ENCODE peak calls at places on chromosomes 12 and 14, in five cellular contexts. One of them, this sample, is unnamed.

GRCh38 chr12:98725481-98726247 is 80.6 kb downstream of the APAF1 start:
- DNase-seq in neuronal stem cell: peak
- DNase-seq in H9: peak
- DNase-seq in H1: no peak
- DNase-seq in trophoblast cell: peak
- DNase-seq in this sample: peak

GRCh38 chr12:101925352-101925751 is 48.0 kb downstream of the DRAM1 start:
- DNase-seq in neuronal stem cell: no peak
- DNase-seq in H9: no peak
- DNase-seq in H1: no peak
- DNase-seq in trophoblast cell: peak
- DNase-seq in this sample: peak

GRCh38 chr14:92651106-92651792 is 97.2 kb downstream of the LGMN start:
- DNase-seq in neuronal stem cell: no peak
- DNase-seq in H9: no peak
- DNase-seq in H1: no peak
- DNase-seq in trophoblast cell: peak
- DNase-seq in this sample: no peak

GRCh38 chr14:104758981-104759975 is 6.3 kb downstream of the SIVA1 start:
- DNase-seq in neuronal stem cell: no peak
- DNase-seq in H9: no peak
- DNase-seq in H1: no peak
- DNase-seq in trophoblast cell: peak
- DNase-seq in this sample: no peak

GRCh38 chr12:5267603-5268423 is 164.1 kb upstream of the NTF3 start:
- DNase-seq in neuronal stem cell: no peak
- DNase-seq in H9: no peak
- DNase-seq in H1: no peak
- DNase-seq in trophoblast cell: no peak
- DNase-seq in this sample: no peak

GRCh38 chr14:84826349-84826748 is 703.6 kb upstream of the FLRT2 start:
- DNase-seq in neuronal stem cell: no peak
- DNase-seq in H9: no peak
- DNase-seq in H1: no peak
- DNase-seq in trophoblast cell: no peak
- DNase-seq in this sample: no peak

GRCh38 chr12:55932546-55932919 is 1.6 kb downstream of the DGKA start:
- DNase-seq in neuronal stem cell: no peak
- DNase-seq in H9: no peak
- DNase-seq in H1: no peak
- DNase-seq in trophoblast cell: no peak
- DNase-seq in this sample: peak

GRCh38 chr12:65637774-65638173 is 186.5 kb upstream of the HMGA2 start:
- DNase-seq in neuronal stem cell: no peak
- DNase-seq in H9: no peak
- DNase-seq in H1: no peak
- DNase-seq in trophoblast cell: no peak
- DNase-seq in this sample: peak

GRCh38 chr12:62158416-62159360 is 101.5 kb upstream of the USP15 start:
- DNase-seq in neuronal stem cell: no peak
- DNase-seq in H9: no peak
- DNase-seq in H1: no peak
- DNase-seq in trophoblast cell: no peak
- DNase-seq in this sample: no peak

GRCh38 chr12:108633534-108634224 is at the start of gene SELPLG:
- DNase-seq in neuronal stem cell: no peak
- DNase-seq in H9: peak
- DNase-seq in H1: no peak
- DNase-seq in trophoblast cell: peak
- DNase-seq in this sample: no peak

GRCh38 chr14:34081576-34082136 is 130.8 kb upstream of the EGLN3 start:
- DNase-seq in neuronal stem cell: no peak
- DNase-seq in H9: no peak
- DNase-seq in H1: no peak
- DNase-seq in trophoblast cell: peak
- DNase-seq in this sample: peak

GRCh38 chr12:121132601-121133481 is at the start of gene P2RX7:
- DNase-seq in neuronal stem cell: no peak
- DNase-seq in H9: peak
- DNase-seq in H1: peak
- DNase-seq in trophoblast cell: peak
- DNase-seq in this sample: peak

GRCh38 chr12:122635471-122635870 is 67.7 kb downstream of the HCAR2 start:
- DNase-seq in neuronal stem cell: no peak
- DNase-seq in H9: no peak
- DNase-seq in H1: no peak
- DNase-seq in trophoblast cell: no peak
- DNase-seq in this sample: no peak

GRCh38 chr14:98907981-98908544 is 363.9 kb downstream of the BCL11B start:
- DNase-seq in neuronal stem cell: no peak
- DNase-seq in H9: no peak
- DNase-seq in H1: no peak
- DNase-seq in trophoblast cell: no peak
- DNase-seq in this sample: no peak

GRCh38 chr12:1173806-1174617 is 183.0 kb downstream of the ERC1 start:
- DNase-seq in neuronal stem cell: no peak
- DNase-seq in H9: no peak
- DNase-seq in H1: no peak
- DNase-seq in trophoblast cell: no peak
- DNase-seq in this sample: no peak

GRCh38 chr12:53244337-53244736 is 12.3 kb upstream of the RARG start:
- DNase-seq in neuronal stem cell: no peak
- DNase-seq in H9: no peak
- DNase-seq in H1: no peak
- DNase-seq in trophoblast cell: no peak
- DNase-seq in this sample: no peak

DNA sequence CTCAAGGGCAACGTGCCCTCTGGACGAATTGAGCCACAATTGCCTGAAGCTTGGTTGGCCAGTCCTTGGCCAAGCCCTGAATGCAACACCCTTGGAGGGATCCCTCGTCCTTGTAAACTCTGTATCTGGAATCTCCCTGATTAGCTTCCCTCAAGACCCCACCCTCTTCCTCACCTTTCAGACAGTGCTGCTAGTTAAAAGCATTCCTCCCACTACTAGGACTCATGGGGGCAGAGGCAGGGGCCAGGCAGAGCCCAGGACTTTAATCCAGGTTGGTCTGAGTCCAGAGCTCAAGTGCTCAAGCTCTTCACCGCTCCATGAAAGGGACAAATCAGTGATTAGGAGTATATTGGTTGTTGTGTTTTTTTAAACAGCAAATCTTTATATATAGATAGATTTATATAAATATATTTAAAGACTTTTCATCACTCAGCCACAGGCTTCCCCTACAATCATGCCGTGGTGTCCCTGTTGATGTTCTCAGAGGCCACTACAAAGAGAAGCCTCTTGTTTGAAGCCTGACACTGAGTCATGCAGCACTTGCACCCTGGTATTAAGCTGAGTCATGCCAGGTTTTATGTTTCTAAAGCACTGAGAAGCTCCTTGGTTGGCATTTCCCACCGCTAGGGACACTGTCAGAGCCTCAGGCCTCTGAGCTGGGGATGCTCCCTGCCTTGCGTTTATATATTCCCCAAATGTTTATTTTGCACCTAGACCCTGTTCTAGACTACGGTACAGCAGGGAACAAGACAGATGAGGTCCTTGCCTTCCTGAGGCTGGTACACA is 53.8 kb upstream of the GSC start:
- DNase-seq in neuronal stem cell: no peak
- DNase-seq in H9: peak
- DNase-seq in H1: no peak
- DNase-seq in trophoblast cell: no peak
- DNase-seq in this sample: no peak
- H3K4me2 ChIP-seq in neuronal stem cell: no peak
- H3K4me2 ChIP-seq in H9: no peak
- H3K4me2 ChIP-seq in H1: no peak
- H3K4me2 ChIP-seq in trophoblast cell: no peak
- H3K4me2 ChIP-seq in this sample: no peak

GRCh38 chr12:131413006-131413405 is 297.9 kb upstream of the SFSWAP start:
- DNase-seq in neuronal stem cell: no peak
- DNase-seq in H9: no peak
- DNase-seq in H1: no peak
- DNase-seq in trophoblast cell: no peak
- DNase-seq in this sample: no peak
- H2BK12ac ChIP-seq in neuronal stem cell: no peak
- H2BK12ac ChIP-seq in H9: no peak
- H2BK12ac ChIP-seq in H1: no peak
- H2BK12ac ChIP-seq in trophoblast cell: no peak
- H2BK12ac ChIP-seq in this sample: no peak

GRCh38 chr12:104576980-104577925 is 120.5 kb downstream of the CHST11 start:
- DNase-seq in neuronal stem cell: no peak
- DNase-seq in H9: no peak
- DNase-seq in H1: no peak
- DNase-seq in trophoblast cell: no peak
- DNase-seq in this sample: peak

GRCh38 chr12:104578453-104578852 is 121.7 kb downstream of the CHST11 start:
- DNase-seq in neuronal stem cell: no peak
- DNase-seq in H9: no peak
- DNase-seq in H1: no peak
- DNase-seq in trophoblast cell: peak
- DNase-seq in this sample: peak

GRCh38 chr12:104581000-104581570 is 124.3 kb downstream of the CHST11 start:
- DNase-seq in neuronal stem cell: no peak
- DNase-seq in H9: no peak
- DNase-seq in H1: no peak
- DNase-seq in trophoblast cell: no peak
- DNase-seq in this sample: no peak

GRCh38 chr12:104582739-104583138 is 126.0 kb downstream of the CHST11 start:
- DNase-seq in neuronal stem cell: no peak
- DNase-seq in H9: no peak
- DNase-seq in H1: no peak
- DNase-seq in trophoblast cell: no peak
- DNase-seq in this sample: no peak

DNA sequence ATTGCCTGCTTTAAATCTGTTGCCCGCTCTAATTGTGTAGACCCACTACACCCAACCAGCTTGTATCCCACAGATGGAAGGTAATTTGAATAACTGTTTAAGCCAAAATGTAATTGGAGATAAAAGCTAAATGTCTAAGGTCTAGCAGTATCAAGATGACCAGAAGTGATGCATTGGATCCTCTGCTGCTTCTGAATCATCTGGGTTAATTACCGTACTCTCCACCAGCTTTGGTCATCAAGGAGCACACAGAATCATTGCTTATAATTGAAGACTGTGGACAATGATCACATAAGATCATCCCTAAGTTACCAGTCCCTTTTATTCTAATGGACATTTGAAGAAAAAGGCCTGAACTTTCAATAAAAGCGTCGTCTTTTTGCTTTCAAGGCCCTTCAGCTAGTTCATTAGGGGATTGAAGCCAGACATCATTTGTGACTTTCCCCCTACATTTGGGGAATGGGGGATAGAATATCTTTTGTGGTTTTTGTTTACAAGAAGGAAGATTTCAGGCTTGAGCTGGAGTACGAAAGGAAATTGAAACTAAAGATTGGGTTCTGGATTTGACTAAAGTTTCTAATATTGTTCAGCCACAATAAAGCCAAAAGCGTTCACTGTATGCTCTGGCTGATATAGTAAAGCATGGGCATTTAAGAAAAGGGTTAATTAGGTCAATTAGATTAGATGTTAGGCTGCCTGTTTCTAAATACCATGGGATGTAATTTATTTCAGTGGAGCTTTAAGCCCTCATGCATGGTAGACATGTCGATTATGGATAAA is 123.2 kb downstream of the CHST11 start:
- DNase-seq in neuronal stem cell: no peak
- DNase-seq in H9: no peak
- DNase-seq in H1: no peak
- DNase-seq in trophoblast cell: no peak
- DNase-seq in this sample: peak
- H3K23ac ChIP-seq in neuronal stem cell: no peak
- H3K23ac ChIP-seq in H9: no peak
- H3K23ac ChIP-seq in H1: no peak
- H3K23ac ChIP-seq in trophoblast cell: no peak
- H3K23ac ChIP-seq in this sample: no peak

DNA sequence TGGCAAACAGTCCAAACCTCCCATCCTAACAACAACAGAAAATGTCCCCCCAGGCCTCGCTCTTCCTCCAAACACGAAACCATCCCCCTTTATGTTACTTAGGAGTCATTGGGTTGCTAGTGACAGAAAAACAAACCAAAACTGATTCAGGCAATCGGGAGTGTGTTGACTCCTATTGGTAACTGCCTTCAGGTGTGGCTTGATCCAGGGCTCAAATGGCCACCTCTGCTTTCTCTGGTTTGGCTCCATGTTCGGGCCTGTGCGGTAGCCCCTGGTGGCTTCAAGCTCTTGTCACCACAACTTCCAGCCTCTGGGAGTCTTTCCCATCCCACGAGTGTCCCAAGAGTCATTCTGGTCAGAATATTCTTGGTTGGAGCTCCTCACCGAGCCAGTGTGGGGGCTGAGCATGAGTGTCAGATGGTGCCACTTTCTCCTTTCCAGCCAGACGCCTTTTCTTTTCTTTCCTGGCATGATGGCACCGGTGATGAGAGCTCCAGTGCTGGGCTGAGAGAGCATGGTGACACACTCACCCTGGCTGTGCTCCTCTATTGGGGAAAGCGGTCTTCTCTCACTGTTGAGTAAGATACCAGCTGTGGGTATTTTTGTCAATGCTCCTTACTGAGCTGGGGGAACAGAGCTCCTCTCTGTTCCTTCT is 38.6 kb downstream of the NOC4L start:
- DNase-seq in neuronal stem cell: no peak
- DNase-seq in H9: no peak
- DNase-seq in H1: no peak
- DNase-seq in trophoblast cell: no peak
- DNase-seq in this sample: no peak
- H3K4me2 ChIP-seq in neuronal stem cell: no peak
- H3K4me2 ChIP-seq in H9: no peak
- H3K4me2 ChIP-seq in H1: no peak
- H3K4me2 ChIP-seq in trophoblast cell: no peak
- H3K4me2 ChIP-seq in this sample: no peak

GRCh38 chr12:110284597-110284996 is 3.5 kb downstream of the ATP2A2 start:
- DNase-seq in neuronal stem cell: no peak
- DNase-seq in H9: no peak
- DNase-seq in H1: no peak
- DNase-seq in trophoblast cell: no peak
- DNase-seq in this sample: no peak
- H2BK12ac ChIP-seq in neuronal stem cell: no peak
- H2BK12ac ChIP-seq in H9: no peak
- H2BK12ac ChIP-seq in H1: no peak
- H2BK12ac ChIP-seq in trophoblast cell: no peak
- H2BK12ac ChIP-seq in this sample: no peak

GRCh38 chr14:89302396-89302950 is 114.6 kb downstream of the FOXN3 start:
- DNase-seq in neuronal stem cell: no peak
- DNase-seq in H9: no peak
- DNase-seq in H1: no peak
- DNase-seq in trophoblast cell: no peak
- DNase-seq in this sample: peak
- H3K23ac ChIP-seq in neuronal stem cell: no peak
- H3K23ac ChIP-seq in H9: no peak
- H3K23ac ChIP-seq in H1: peak
- H3K23ac ChIP-seq in trophoblast cell: no peak
- H3K23ac ChIP-seq in this sample: no peak

GRCh38 chr12:29639893-29640495 is 142.5 kb upstream of the OVCH1 start:
- DNase-seq in neuronal stem cell: no peak
- DNase-seq in H9: no peak
- DNase-seq in H1: no peak
- DNase-seq in trophoblast cell: no peak
- DNase-seq in this sample: no peak
- H3K4me2 ChIP-seq in neuronal stem cell: no peak
- H3K4me2 ChIP-seq in H9: no peak
- H3K4me2 ChIP-seq in H1: no peak
- H3K4me2 ChIP-seq in trophoblast cell: no peak
- H3K4me2 ChIP-seq in this sample: no peak